ENCODE peak calls at places on chromosomes 2 and 18, in ten cellular contexts. B, D, N, T, X, F, E, J, L and O are unnamed samples.

GRCh38 chr2:68765739-68766377 is 31.2 kb downstream of the ARHGAP25 start:
- DNase-seq in B (no peak), D (no peak), N (no peak), T (peak), X (no peak), F (no peak), E (no peak), J (no peak), L (no peak), O (no peak)

GRCh38 chr2:192555740-192556139 is 361.0 kb upstream of the TMEFF2 start:
- DNase-seq in B (no peak), D (no peak), N (no peak), T (no peak), X (no peak), F (no peak), E (no peak), J (no peak), L (no peak), O (no peak)

GRCh38 chr2:217636578-217637267 is 366.1 kb downstream of the TNS1 start:
- DNase-seq in B (no peak), D (no peak), N (no peak), T (no peak), X (no peak), F (no peak), E (no peak), J (no peak), L (no peak), O (no peak)

GRCh38 chr18:37578886-37579513 is 13.4 kb upstream of the CELF4 start:
- DNase-seq in B (no peak), D (no peak), N (peak), T (peak), X (no peak), F (peak), E (peak), J (no peak), L (no peak), O (no peak)

GRCh38 chr18:79664525-79665125 is 15.0 kb upstream of the CTDP1 start:
- DNase-seq in B (no peak), D (no peak), N (no peak), T (peak), X (no peak), F (no peak), E (no peak), J (no peak), L (no peak), O (no peak)

GRCh38 chr2:100064592-100065006 is 77.8 kb downstream of the AFF3 start:
- DNase-seq in B (no peak), D (no peak), N (no peak), T (no peak), X (no peak), F (no peak), E (no peak), J (no peak), L (no peak), O (no peak)

GRCh38 chr2:71608441-71608840 is 155.1 kb downstream of the DYSF start:
- DNase-seq in B (no peak), D (peak), N (no peak), T (no peak), X (peak), F (no peak), E (no peak), J (no peak), L (peak), O (no peak)

GRCh38 chr2:64754587-64754986 is 100.9 kb upstream of the SERTAD2 start:
- DNase-seq in B (no peak), D (no peak), N (no peak), T (no peak), X (no peak), F (no peak), E (no peak), J (no peak), L (no peak), O (no peak)

GRCh38 chr2:108193251-108193650 is 46.5 kb upstream of the SULT1C3 start:
- DNase-seq in B (no peak), D (no peak), N (no peak), T (no peak), X (no peak), F (no peak), E (no peak), J (no peak), L (no peak), O (no peak)

GRCh38 chr18:12851709-12852108 is 32.3 kb downstream of the PTPN2 start:
- DNase-seq in B (no peak), D (no peak), N (no peak), T (peak), X (no peak), F (no peak), E (no peak), J (no peak), L (no peak), O (no peak)

GRCh38 chr2:120402070-120402440 is 56.1 kb downstream of the INHBB start:
- DNase-seq in B (no peak), D (no peak), N (no peak), T (no peak), X (no peak), F (no peak), E (no peak), J (no peak), L (no peak), O (no peak)

GRCh38 chr2:121832372-121832771 is 76.9 kb downstream of the TSN start:
- DNase-seq in B (no peak), D (no peak), N (no peak), T (no peak), X (no peak), F (no peak), E (no peak), J (no peak), L (no peak), O (no peak)

GRCh38 chr2:102801098-102801718 is 39.4 kb downstream of the TMEM182 start:
- DNase-seq in B (no peak), D (peak), N (no peak), T (peak), X (no peak), F (peak), E (peak), J (no peak), L (no peak), O (no peak)

GRCh38 chr2:207540431-207540830 is 10.7 kb downstream of the CREB1 start:
- DNase-seq in B (no peak), D (no peak), N (no peak), T (no peak), X (no peak), F (no peak), E (no peak), J (no peak), L (no peak), O (no peak)

GRCh38 chr2:30763151-30763660 is 44.0 kb downstream of the CAPN13 start:
- DNase-seq in B (no peak), D (no peak), N (no peak), T (no peak), X (no peak), F (no peak), E (no peak), J (no peak), L (no peak), O (no peak)

GRCh38 chr2:134359367-134360081 is 105.7 kb downstream of the MGAT5 start:
- DNase-seq in B (peak), D (no peak), N (no peak), T (peak), X (peak), F (peak), E (no peak), J (no peak), L (no peak), O (no peak)

GRCh38 chr2:18611184-18611583 is 21.8 kb upstream of the NT5C1B start:
- DNase-seq in B (no peak), D (no peak), N (no peak), T (peak), X (no peak), F (no peak), E (no peak), J (no peak), L (no peak), O (no peak)

GRCh38 chr2:10238396-10238795 is 64.3 kb upstream of the HPCAL1 start:
- DNase-seq in B (no peak), D (no peak), N (no peak), T (no peak), X (no peak), F (no peak), E (no peak), J (no peak), L (peak), O (no peak)

GRCh38 chr18:2920027-2920426 is 73.2 kb downstream of the EMILIN2 start:
- DNase-seq in B (no peak), D (no peak), N (no peak), T (no peak), X (no peak), F (no peak), E (no peak), J (no peak), L (peak), O (peak)

GRCh38 chr2:208179028-208179609 is 10.7 kb downstream of the C2orf80 start:
- DNase-seq in B (no peak), D (no peak), N (no peak), T (no peak), X (no peak), F (no peak), E (no peak), J (no peak), L (no peak), O (no peak)

GRCh38 chr2:168165418-168165817 is 82.0 kb downstream of the STK39 start:
- DNase-seq in B (no peak), D (no peak), N (no peak), T (no peak), X (no peak), F (no peak), E (no peak), J (no peak), L (no peak), O (no peak)

GRCh38 chr2:105546623-105546964 is 147.7 kb upstream of the FHL2 start:
- DNase-seq in B (no peak), D (peak), N (no peak), T (no peak), X (no peak), F (no peak), E (no peak), J (no peak), L (no peak), O (no peak)

GRCh38 chr18:73793386-73793785 is 354.2 kb downstream of the FBXO15 start:
- DNase-seq in B (no peak), D (no peak), N (no peak), T (peak), X (no peak), F (no peak), E (no peak), J (no peak), L (no peak), O (no peak)

DNA sequence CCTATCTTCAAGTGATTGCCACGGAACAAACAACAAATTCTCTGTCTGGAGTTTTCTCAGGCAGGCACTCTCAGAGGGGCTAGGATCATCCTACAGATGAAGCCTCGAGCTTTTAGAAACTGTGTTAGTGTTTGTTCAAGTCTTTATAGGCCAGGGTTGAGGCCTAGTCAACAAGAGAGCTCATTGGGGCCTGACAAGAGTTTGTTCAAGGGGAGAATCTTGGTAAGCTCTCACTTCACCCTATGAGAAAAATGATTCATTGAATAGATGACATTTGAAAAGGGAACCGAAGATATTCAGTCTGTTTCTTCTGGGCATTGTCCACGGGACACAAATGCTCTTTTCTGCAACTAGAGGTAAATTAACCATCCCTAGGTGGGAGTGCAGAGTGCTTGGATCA is 476.9 kb downstream of the PTPRM start:
- DNase-seq in B (no peak), D (no peak), N (no peak), T (no peak), X (no peak), F (no peak), E (no peak), J (no peak), L (no peak), O (no peak)
- TF ChIP-seq POLR2A in B (no peak), D (no peak), N (no peak), T (no peak), X (no peak), F (no peak), E (no peak), J (no peak), L (no peak), O (no peak)

GRCh38 chr2:6955523-6956136 is 38.4 kb downstream of the RNF144A start:
- DNase-seq in B (no peak), D (no peak), N (no peak), T (no peak), X (no peak), F (no peak), E (no peak), J (no peak), L (no peak), O (no peak)
- TF ChIP-seq POLR2A in B (no peak), D (no peak), N (no peak), T (no peak), X (no peak), F (no peak), E (no peak), J (no peak), L (no peak), O (no peak)

DNA sequence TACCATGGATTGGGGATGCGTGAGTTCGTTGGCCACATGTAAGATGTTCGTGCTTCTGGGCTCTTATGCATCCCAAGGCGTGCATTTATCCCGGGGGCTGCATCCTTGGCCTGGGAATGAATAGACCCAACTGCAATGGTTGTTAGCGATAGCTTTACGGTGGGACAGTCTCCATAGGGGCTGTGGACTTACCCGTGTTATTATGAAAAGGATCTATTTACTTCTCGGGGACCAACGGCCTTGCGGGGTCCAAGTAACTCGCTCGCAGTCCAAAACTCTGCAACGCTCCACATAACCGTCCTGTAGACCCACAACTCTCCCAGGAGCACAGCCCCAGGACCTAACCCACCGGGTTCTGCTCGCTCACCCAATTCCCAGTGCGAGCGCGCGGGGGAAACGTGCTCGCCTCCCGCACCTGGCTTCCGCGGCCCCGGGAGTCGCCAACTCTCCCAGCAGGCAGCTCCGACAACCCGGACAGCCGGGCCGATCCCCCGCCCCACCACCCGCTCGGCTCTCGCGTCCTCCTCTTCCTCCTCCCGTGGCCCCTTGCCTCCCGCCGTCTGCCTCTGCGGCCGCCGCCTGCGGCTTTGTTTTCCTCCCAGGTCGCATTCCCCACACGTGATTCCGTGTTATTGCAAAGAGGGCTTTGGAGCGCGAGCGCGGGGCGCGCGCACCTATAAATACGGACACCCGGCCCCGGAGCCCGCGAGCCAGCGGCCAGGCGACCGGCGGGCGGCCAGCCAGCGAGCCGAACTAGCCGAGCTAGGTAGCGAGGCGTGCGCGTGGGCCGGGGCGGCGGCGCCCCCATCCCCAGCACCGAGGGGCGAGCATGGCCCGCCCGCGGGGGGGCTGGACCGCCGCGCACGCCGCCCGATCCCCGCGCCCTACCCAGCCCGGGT is at the start of gene CABLES1:
- DNase-seq in B (peak), D (peak), N (peak), T (peak), X (peak), F (no peak), E (peak), J (peak), L (peak), O (peak)
- TF ChIP-seq POLR2A in B (no peak), D (peak), N (peak), T (peak), X (peak), F (no peak), E (peak), J (peak), L (peak), O (no peak)

DNA sequence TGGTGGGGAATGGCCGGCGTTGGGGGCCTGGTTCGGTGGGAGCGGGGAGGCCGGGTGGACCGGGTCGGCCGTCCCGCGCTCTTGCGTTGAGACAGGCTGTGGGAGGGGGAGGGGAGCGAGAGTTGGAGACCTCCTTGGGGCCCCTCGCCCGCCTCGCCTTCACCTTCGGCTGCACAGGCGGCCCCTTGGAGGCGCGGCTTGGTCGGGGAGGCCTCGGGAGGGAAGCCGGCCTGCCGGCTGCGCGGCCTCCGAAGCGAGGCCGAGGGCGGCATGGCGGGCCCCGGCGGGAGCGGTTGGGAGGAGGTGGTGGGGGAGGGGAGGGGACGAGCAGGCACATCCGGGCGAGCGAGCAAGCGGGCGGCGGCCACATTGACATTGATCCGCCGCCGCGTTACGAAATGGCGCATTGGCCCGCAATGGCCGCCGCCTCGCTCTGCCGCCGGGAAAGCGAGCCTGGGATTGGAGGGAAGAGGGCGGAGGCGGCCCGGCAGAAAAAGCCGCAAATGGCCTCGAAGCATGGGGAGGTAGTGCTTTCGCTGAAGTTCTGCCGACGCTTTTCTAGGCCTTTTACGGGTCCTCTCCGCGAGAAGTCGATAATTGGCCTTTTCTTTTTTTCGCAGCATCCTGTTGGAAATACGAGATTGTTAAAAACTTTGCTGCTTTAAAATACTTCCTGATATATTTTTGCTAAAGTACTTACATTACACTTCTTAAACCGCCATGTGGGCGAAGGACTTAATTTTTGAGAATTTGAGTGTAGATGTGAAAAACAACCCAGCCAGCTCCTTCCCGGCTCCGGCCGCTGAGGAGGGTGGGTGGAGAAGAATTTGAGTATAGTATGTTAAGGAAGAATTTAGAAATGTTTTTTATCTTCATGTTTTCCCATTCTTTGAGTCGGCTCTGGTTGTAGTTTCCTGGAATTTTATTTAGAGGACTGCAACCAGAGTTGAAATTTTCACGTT is 582 bp downstream of the HNRNPA3 start:
- DNase-seq in B (peak), D (peak), N (peak), T (peak), X (peak), F (peak), E (peak), J (peak), L (peak), O (peak)
- TF ChIP-seq POLR2A in B (peak), D (no peak), N (no peak), T (peak), X (no peak), F (no peak), E (no peak), J (no peak), L (no peak), O (no peak)

GRCh38 chr2:231458368-231458767 is 5.9 kb downstream of the NCL start:
- DNase-seq in B (no peak), D (no peak), N (no peak), T (no peak), X (no peak), F (no peak), E (no peak), J (no peak), L (no peak), O (no peak)

GRCh38 chr2:231462729-231463465 is 1.4 kb downstream of the NCL start:
- DNase-seq in B (no peak), D (no peak), N (no peak), T (no peak), X (no peak), F (no peak), E (no peak), J (no peak), L (no peak), O (no peak)

GRCh38 chr2:231460073-231460861 is 4.0 kb downstream of the NCL start:
- DNase-seq in B (no peak), D (no peak), N (no peak), T (no peak), X (no peak), F (no peak), E (no peak), J (no peak), L (no peak), O (no peak)

GRCh38 chr2:231463698-231464575 is at the start of gene NCL:
- DNase-seq in B (peak), D (peak), N (peak), T (peak), X (peak), F (peak), E (peak), J (peak), L (peak), O (peak)

DNA sequence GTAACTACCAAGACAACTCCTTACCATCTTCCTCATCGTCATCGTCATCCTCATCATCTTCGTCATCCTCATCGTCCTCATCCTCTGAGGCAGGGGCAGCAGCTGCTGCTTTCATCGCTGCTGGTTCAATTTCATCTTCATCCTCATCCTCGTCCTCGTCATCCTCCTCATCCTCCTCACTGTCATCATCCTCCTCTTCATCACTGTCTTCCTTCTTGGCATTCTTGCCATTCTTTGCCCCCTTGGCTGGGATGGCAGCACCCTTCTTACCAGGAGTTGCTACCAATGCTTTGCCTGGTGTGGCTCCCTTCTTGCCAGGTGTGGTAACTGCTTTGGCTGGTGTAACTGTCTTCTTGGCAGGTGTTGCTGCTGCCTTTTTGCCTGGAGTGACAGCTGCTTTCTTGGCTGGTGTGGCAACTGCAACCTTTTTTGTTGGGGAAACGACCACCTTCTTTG is 2.7 kb downstream of the NCL start:
- DNase-seq in B (no peak), D (no peak), N (no peak), T (no peak), X (no peak), F (no peak), E (no peak), J (no peak), L (no peak), O (no peak)
- TF ChIP-seq POLR2A in B (no peak), D (no peak), N (no peak), T (no peak), X (no peak), F (no peak), E (no peak), J (no peak), L (no peak), O (no peak)

DNA sequence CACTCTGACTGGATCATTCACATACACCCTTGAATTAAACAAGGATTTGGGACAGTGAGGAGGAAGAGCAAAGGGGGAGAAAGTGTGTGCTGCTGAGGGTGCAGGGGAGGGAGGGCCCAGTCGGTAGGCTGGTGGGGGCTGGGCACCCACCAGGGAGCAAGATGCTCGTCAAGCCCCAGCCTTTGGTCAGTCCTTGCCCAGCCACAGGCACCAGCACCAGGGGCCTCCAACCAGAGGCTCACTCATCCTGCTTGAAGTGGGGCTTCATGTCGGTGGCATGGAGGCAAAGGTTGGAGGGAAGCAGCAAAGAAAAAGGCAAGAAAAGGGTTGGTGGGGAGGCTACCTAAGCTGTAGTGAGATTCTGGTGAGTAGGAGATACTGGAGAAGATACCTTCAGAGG is 21.9 kb downstream of the CDC42EP3 start:
- DNase-seq in B (no peak), D (no peak), N (no peak), T (no peak), X (no peak), F (no peak), E (no peak), J (no peak), L (no peak), O (no peak)
- TF ChIP-seq POLR2A in B (no peak), D (no peak), N (no peak), T (no peak), X (no peak), F (no peak), E (no peak), J (no peak), L (no peak), O (no peak)

GRCh38 chr2:42567806-42568429 is 514 bp upstream of the MTA3 start:
- DNase-seq in B (peak), D (no peak), N (peak), T (no peak), X (peak), F (no peak), E (peak), J (no peak), L (peak), O (peak)
- TF ChIP-seq POLR2A in B (no peak), D (no peak), N (no peak), T (no peak), X (no peak), F (no peak), E (peak), J (no peak), L (no peak), O (no peak)